ENCODE peak calls at places on chromosomes 11 and 22, in seven cellular contexts. One of them, this sample, is unnamed.

GRCh38 chr11:65695459-65696241 is 16.4 kb upstream of the KAT5 start:
- DNase-seq in SJSA1: no peak
- DNase-seq in prostate gland: peak; percentile 81
- DNase-seq in HAP-1: peak; percentile 61
- DNase-seq in small intestine: peak; percentile 47
- DNase-seq in IMR-90: no peak
- DNase-seq in tibial nerve: no peak
- DNase-seq in this sample: no peak

GRCh38 chr22:41798736-41799135 is 1.7 kb upstream of the CCDC134 start:
- DNase-seq in SJSA1: no peak
- DNase-seq in prostate gland: no peak
- DNase-seq in HAP-1: no peak
- DNase-seq in small intestine: no peak
- DNase-seq in IMR-90: no peak
- DNase-seq in tibial nerve: no peak
- DNase-seq in this sample: no peak

GRCh38 chr22:17086750-17087149 is 1.9 kb downstream of the IL17RA start:
- DNase-seq in SJSA1: peak; percentile 36
- DNase-seq in prostate gland: no peak
- DNase-seq in HAP-1: no peak
- DNase-seq in small intestine: no peak
- DNase-seq in IMR-90: no peak
- DNase-seq in tibial nerve: no peak
- DNase-seq in this sample: no peak

GRCh38 chr22:49305215-49305965 is 522.3 kb downstream of the BRD1 start:
- DNase-seq in SJSA1: peak; percentile 48
- DNase-seq in prostate gland: peak; percentile 29
- DNase-seq in HAP-1: peak; percentile 84
- DNase-seq in small intestine: peak; percentile 42
- DNase-seq in IMR-90: no peak
- DNase-seq in tibial nerve: no peak
- DNase-seq in this sample: peak; percentile 95

GRCh38 chr22:48819232-48819631 is 1008.4 kb downstream of the BRD1 start:
- DNase-seq in SJSA1: peak; percentile 24
- DNase-seq in prostate gland: no peak
- DNase-seq in HAP-1: no peak
- DNase-seq in small intestine: no peak
- DNase-seq in IMR-90: no peak
- DNase-seq in tibial nerve: no peak
- DNase-seq in this sample: no peak

GRCh38 chr11:9277176-9277575 is 12.0 kb upstream of the DENND5A start:
- DNase-seq in SJSA1: no peak
- DNase-seq in prostate gland: no peak
- DNase-seq in HAP-1: no peak
- DNase-seq in small intestine: no peak
- DNase-seq in IMR-90: no peak
- DNase-seq in tibial nerve: no peak
- DNase-seq in this sample: no peak

GRCh38 chr22:17191163-17191562 is 28.1 kb downstream of the ADA2 start:
- DNase-seq in SJSA1: peak; percentile 61
- DNase-seq in prostate gland: no peak
- DNase-seq in HAP-1: no peak
- DNase-seq in small intestine: no peak
- DNase-seq in IMR-90: peak; percentile 55
- DNase-seq in tibial nerve: no peak
- DNase-seq in this sample: no peak

GRCh38 chr11:94851864-94852581 is 83.9 kb downstream of the AMOTL1 start:
- DNase-seq in SJSA1: no peak
- DNase-seq in prostate gland: peak; percentile 48
- DNase-seq in HAP-1: no peak
- DNase-seq in small intestine: no peak
- DNase-seq in IMR-90: no peak
- DNase-seq in tibial nerve: no peak
- DNase-seq in this sample: no peak

GRCh38 chr11:88312665-88313064 is 24.9 kb downstream of the CTSC start:
- DNase-seq in SJSA1: no peak
- DNase-seq in prostate gland: no peak
- DNase-seq in HAP-1: no peak
- DNase-seq in small intestine: no peak
- DNase-seq in IMR-90: no peak
- DNase-seq in tibial nerve: no peak
- DNase-seq in this sample: no peak

GRCh38 chr11:88313441-88313840 is 24.1 kb downstream of the CTSC start:
- DNase-seq in SJSA1: no peak
- DNase-seq in prostate gland: no peak
- DNase-seq in HAP-1: no peak
- DNase-seq in small intestine: no peak
- DNase-seq in IMR-90: peak; percentile 27
- DNase-seq in tibial nerve: no peak
- DNase-seq in this sample: no peak

GRCh38 chr11:88307749-88308425 is 29.6 kb downstream of the CTSC start:
- DNase-seq in SJSA1: no peak
- DNase-seq in prostate gland: no peak
- DNase-seq in HAP-1: peak; percentile 40
- DNase-seq in small intestine: no peak
- DNase-seq in IMR-90: no peak
- DNase-seq in tibial nerve: no peak
- DNase-seq in this sample: peak; percentile 25

GRCh38 chr11:88308576-88308975 is 29.0 kb downstream of the CTSC start:
- DNase-seq in SJSA1: no peak
- DNase-seq in prostate gland: no peak
- DNase-seq in HAP-1: no peak
- DNase-seq in small intestine: no peak
- DNase-seq in IMR-90: no peak
- DNase-seq in tibial nerve: no peak
- DNase-seq in this sample: peak; percentile 28

DNA sequence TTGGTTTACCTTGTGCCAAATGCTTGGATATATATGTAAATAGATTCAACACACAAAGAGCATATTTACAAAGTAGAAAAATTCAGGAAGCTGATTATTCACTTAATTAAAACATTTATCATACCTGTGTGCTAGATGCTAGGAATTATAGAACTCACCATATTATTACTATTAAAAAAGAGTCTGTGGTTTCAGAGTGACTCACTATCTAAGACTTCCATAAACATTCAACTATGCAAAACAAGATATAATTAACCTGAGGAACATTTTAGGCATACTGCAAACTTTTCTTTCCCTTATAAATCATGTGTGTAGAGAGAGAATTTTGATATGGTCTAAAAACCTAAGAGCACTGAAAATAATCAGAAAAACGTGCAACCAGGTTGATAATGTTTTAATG is 27.3 kb downstream of the CTSC start:
- DNase-seq in SJSA1: no peak
- DNase-seq in prostate gland: no peak
- DNase-seq in HAP-1: no peak
- DNase-seq in small intestine: no peak
- DNase-seq in IMR-90: peak; percentile 43
- DNase-seq in tibial nerve: no peak
- DNase-seq in this sample: no peak
- H3K36me3 ChIP-seq in SJSA1: no peaks in the 10 kb centered on the region
- H3K36me3 ChIP-seq in prostate gland: no peaks in the 10 kb centered on the region
- H3K36me3 ChIP-seq in HAP-1: no peaks in the 10 kb centered on the region
- H3K36me3 ChIP-seq in small intestine: no peaks in the 10 kb centered on the region
- H3K36me3 ChIP-seq in IMR-90: peaks cover 28% of the 10 kb centered on the region
- H3K36me3 ChIP-seq in tibial nerve: no peaks in the 10 kb centered on the region
- H3K36me3 ChIP-seq in this sample: peaks cover 4% of the 10 kb centered on the region

GRCh38 chr11:72136677-72137255 is 1.2 kb downstream of the FOLR3 start:
- DNase-seq in SJSA1: no peak
- DNase-seq in prostate gland: no peak
- DNase-seq in HAP-1: no peak
- DNase-seq in small intestine: peak; percentile 49
- DNase-seq in IMR-90: no peak
- DNase-seq in tibial nerve: no peak
- DNase-seq in this sample: no peak
- H3K4me3 ChIP-seq in SJSA1: no peak overlapping the region
- H3K4me3 ChIP-seq in prostate gland: no peak overlapping the region
- H3K4me3 ChIP-seq in HAP-1: no peak overlapping the region
- H3K4me3 ChIP-seq in small intestine: no peak overlapping the region
- H3K4me3 ChIP-seq in IMR-90: no peak overlapping the region
- H3K4me3 ChIP-seq in tibial nerve: no peak overlapping the region
- H3K4me3 ChIP-seq in this sample: no peak overlapping the region

GRCh38 chr11:119788911-119789560 is 60.0 kb upstream of the NECTIN1 start:
- DNase-seq in SJSA1: no peak
- DNase-seq in prostate gland: no peak
- DNase-seq in HAP-1: no peak
- DNase-seq in small intestine: no peak
- DNase-seq in IMR-90: no peak
- DNase-seq in tibial nerve: no peak
- DNase-seq in this sample: peak; percentile 65
- H3K27me3 ChIP-seq in SJSA1: no peaks in the 10 kb centered on the region
- H3K27me3 ChIP-seq in prostate gland: no peaks in the 10 kb centered on the region
- H3K27me3 ChIP-seq in HAP-1: no peaks in the 10 kb centered on the region
- H3K27me3 ChIP-seq in small intestine: no peaks in the 10 kb centered on the region
- H3K27me3 ChIP-seq in IMR-90: peaks cover 16% of the 10 kb centered on the region
- H3K27me3 ChIP-seq in tibial nerve: no peaks in the 10 kb centered on the region
- H3K27me3 ChIP-seq in this sample: peaks cover 13% of the 10 kb centered on the region

DNA sequence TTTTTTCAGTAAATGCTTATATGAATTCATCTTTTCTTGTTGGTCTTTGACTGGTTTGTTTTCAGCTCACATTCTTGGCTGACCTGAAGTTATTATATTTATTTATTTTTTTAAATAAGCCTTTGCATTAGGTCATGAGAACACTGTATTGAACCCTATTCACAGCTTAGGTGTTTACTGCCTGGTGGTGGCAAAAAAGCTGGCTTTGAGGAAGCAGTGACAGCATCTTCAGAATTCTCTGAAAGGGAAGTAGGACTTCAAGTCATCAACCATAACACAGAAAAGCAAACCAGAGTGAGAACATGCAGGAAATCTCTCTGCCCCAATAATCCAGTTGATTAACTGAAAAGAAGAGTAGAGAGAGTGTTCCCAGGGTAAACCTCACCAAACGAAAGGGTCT is 30.3 kb upstream of the MMP13 start:
- DNase-seq in SJSA1: no peak
- DNase-seq in prostate gland: no peak
- DNase-seq in HAP-1: no peak
- DNase-seq in small intestine: no peak
- DNase-seq in IMR-90: no peak
- DNase-seq in tibial nerve: no peak
- DNase-seq in this sample: no peak
- H3K36me3 ChIP-seq in SJSA1: no peaks in the 10 kb centered on the region
- H3K36me3 ChIP-seq in prostate gland: no peaks in the 10 kb centered on the region
- H3K36me3 ChIP-seq in HAP-1: no peaks in the 10 kb centered on the region
- H3K36me3 ChIP-seq in small intestine: no peaks in the 10 kb centered on the region
- H3K36me3 ChIP-seq in IMR-90: no peaks in the 10 kb centered on the region
- H3K36me3 ChIP-seq in tibial nerve: no peaks in the 10 kb centered on the region
- H3K36me3 ChIP-seq in this sample: no peaks in the 10 kb centered on the region

GRCh38 chr11:83195649-83196048 is 2.1 kb downstream of the ANKRD42 start:
- DNase-seq in SJSA1: no peak
- DNase-seq in prostate gland: no peak
- DNase-seq in HAP-1: no peak
- DNase-seq in small intestine: no peak
- DNase-seq in IMR-90: no peak
- DNase-seq in tibial nerve: no peak
- DNase-seq in this sample: no peak
- H3K4me3 ChIP-seq in SJSA1: no peak overlapping the region
- H3K4me3 ChIP-seq in prostate gland: no peak overlapping the region
- H3K4me3 ChIP-seq in HAP-1: no peak overlapping the region
- H3K4me3 ChIP-seq in small intestine: no peak overlapping the region
- H3K4me3 ChIP-seq in IMR-90: peak overlapping the region; percentile 85
- H3K4me3 ChIP-seq in tibial nerve: no peak overlapping the region
- H3K4me3 ChIP-seq in this sample: no peak overlapping the region

This sample was measured in H7.